ENCODE peak calls at places on chromosomes 2 and 18, in four cellular contexts. U, Y, C and L are unnamed samples.

GRCh38 chr18:4549164-4549920 is 94.2 kb upstream of the DLGAP1 start:
- DNase-seq in U (no peak), Y (no peak), C (no peak), L (no peak)

GRCh38 chr18:3596324-3597158 is 146.6 kb downstream of the TGIF1 start:
- DNase-seq in U (peak; percentile 54), Y (peak; percentile 43), C (peak; percentile 76), L (peak; percentile 67)

GRCh38 chr2:133568172-133568571 is at the start of gene NCKAP5:
- DNase-seq in U (peak; percentile 46), Y (peak; percentile 21), C (peak; percentile 71), L (no peak)

GRCh38 chr2:163595033-163595432 is 140.8 kb downstream of the FIGN start:
- DNase-seq in U (no peak), Y (no peak), C (no peak), L (no peak)

GRCh38 chr2:72915907-72916742 is 1.2 kb upstream of the EMX1 start:
- DNase-seq in U (no peak), Y (no peak), C (peak; percentile 85), L (no peak)

GRCh38 chr2:159557437-159558034 is 58.8 kb downstream of the BAZ2B start:
- DNase-seq in U (no peak), Y (no peak), C (no peak), L (no peak)

GRCh38 chr2:16437189-16437588 is 228.4 kb downstream of the CYRIA start:
- DNase-seq in U (no peak), Y (no peak), C (no peak), L (no peak)

GRCh38 chr2:134027980-134028379 is 225.9 kb upstream of the MGAT5 start:
- DNase-seq in U (no peak), Y (peak; percentile 40), C (no peak), L (no peak)

GRCh38 chr2:85504434-85505261 is 34.3 kb upstream of the MAT2A start:
- DNase-seq in U (no peak), Y (no peak), C (no peak), L (no peak)

GRCh38 chr2:120052597-120052996 is 39.7 kb downstream of the EPB41L5 start:
- DNase-seq in U (no peak), Y (no peak), C (no peak), L (no peak)

GRCh38 chr2:199118701-199119241 is 339.0 kb downstream of the SATB2 start:
- DNase-seq in U (no peak), Y (no peak), C (no peak), L (no peak)

GRCh38 chr2:45992021-45992745 is 305.0 kb upstream of the EPAS1 start:
- DNase-seq in U (no peak), Y (peak; percentile 21), C (peak; percentile 72), L (peak; percentile 40)

GRCh38 chr2:429575-430254 is 141.8 kb upstream of the ALKAL2 start:
- DNase-seq in U (no peak), Y (no peak), C (no peak), L (no peak)

GRCh38 chr2:20067992-20068727 is 16.7 kb upstream of the LAPTM4A start:
- DNase-seq in U (no peak), Y (no peak), C (no peak), L (no peak)

GRCh38 chr2:173752152-173752551 is 213.0 kb downstream of the SP3 start:
- DNase-seq in U (no peak), Y (no peak), C (no peak), L (no peak)

GRCh38 chr2:187982668-187983067 is 309.0 kb upstream of the GULP1 start:
- DNase-seq in U (no peak), Y (no peak), C (no peak), L (peak; percentile 25)

GRCh38 chr2:230162981-230163380 is 56.8 kb downstream of the SP110 start:
- DNase-seq in U (no peak), Y (no peak), C (no peak), L (no peak)

GRCh38 chr2:190254451-190254850 is 65.2 kb downstream of the HIBCH start:
- DNase-seq in U (no peak), Y (no peak), C (no peak), L (no peak)

GRCh38 chr2:201795608-201796477 is 10.5 kb upstream of the CDK15 start:
- DNase-seq in U (no peak), Y (no peak), C (no peak), L (no peak)

GRCh38 chr18:66707473-66707872 is 103.6 kb upstream of the CDH19 start:
- DNase-seq in U (no peak), Y (no peak), C (no peak), L (no peak)

GRCh38 chr2:429142-429541 is 141.3 kb upstream of the ALKAL2 start:
- DNase-seq in U (no peak), Y (no peak), C (no peak), L (no peak)

GRCh38 chr2:45237850-45238542 is 228.7 kb upstream of the SIX2 start:
- DNase-seq in U (no peak), Y (no peak), C (no peak), L (no peak)

GRCh38 chr2:135882415-135882814 is 6.2 kb upstream of the MCM6 start:
- DNase-seq in U (no peak), Y (no peak), C (no peak), L (no peak)

GRCh38 chr2:105339414-105339813 is 2.1 kb downstream of the C2orf49 start:
- DNase-seq in U (no peak), Y (no peak), C (no peak), L (no peak)
- H3K4me3 ChIP-seq in U (no peak overlapping the region), Y (no peak overlapping the region), C (no peak overlapping the region), L (no peak overlapping the region)

GRCh38 chr2:27085062-27085669 is 1.4 kb upstream of the KHK start:
- DNase-seq in U (no peak), Y (no peak), C (no peak), L (no peak)

GRCh38 chr2:27082773-27083409 is 3.7 kb upstream of the KHK start:
- DNase-seq in U (no peak), Y (no peak), C (no peak), L (no peak)

GRCh38 chr2:27083410-27084296 is 2.9 kb upstream of the KHK start:
- DNase-seq in U (no peak), Y (no peak), C (no peak), L (no peak)

GRCh38 chr2:27085670-27086089 is 892 bp upstream of the KHK start:
- DNase-seq in U (peak; percentile 79), Y (peak; percentile 83), C (peak; percentile 86), L (peak; percentile 64)

GRCh38 chr2:27084297-27085061 is 2.1 kb upstream of the KHK start:
- DNase-seq in U (no peak), Y (no peak), C (no peak), L (no peak)
- H3K4me3 ChIP-seq in U (no peak overlapping the region), Y (no peak overlapping the region), C (no peak overlapping the region), L (no peak overlapping the region)

GRCh38 chr2:218780026-218780425 is 1.9 kb upstream of the CYP27A1 start:
- DNase-seq in U (no peak), Y (no peak), C (no peak), L (no peak)

GRCh38 chr2:218781691-218782528 is at the start of gene CYP27A1:
- DNase-seq in U (peak; percentile 71), Y (peak; percentile 56), C (peak; percentile 80), L (peak; percentile 49)

GRCh38 chr2:218780851-218781690 is 876 bp upstream of the CYP27A1 start:
- DNase-seq in U (no peak), Y (peak; percentile 16), C (peak; percentile 34), L (no peak)

GRCh38 chr2:218783612-218784169 is 1.7 kb downstream of the CYP27A1 start:
- DNase-seq in U (no peak), Y (no peak), C (no peak), L (no peak)

GRCh38 chr2:218782529-218782845 is 540 bp downstream of the CYP27A1 start:
- DNase-seq in U (no peak), Y (no peak), C (no peak), L (no peak)
- H3K4me3 ChIP-seq in U (peak overlapping the region; percentile 76), Y (peak overlapping the region; percentile 72), C (peak overlapping the region; percentile 46), L (peak overlapping the region; percentile 91)

DNA sequence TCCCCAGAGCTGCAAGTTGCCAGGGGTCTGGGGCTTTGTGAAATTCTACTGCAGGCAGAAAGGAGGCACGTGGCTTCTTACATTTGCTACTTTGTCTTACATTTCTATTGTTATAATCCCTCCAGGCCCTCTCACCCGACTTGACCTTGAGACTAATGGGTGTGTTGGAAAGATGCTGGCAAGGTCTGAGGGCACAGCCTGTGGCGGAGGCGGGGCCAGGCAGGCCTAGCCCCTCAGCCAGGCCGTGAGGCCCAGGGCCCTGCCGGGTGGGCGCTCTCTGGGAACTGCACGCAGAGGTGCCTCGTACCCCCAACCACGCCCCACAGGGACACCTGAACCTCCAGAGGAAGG is 85.7 kb upstream of the NDUFV2 start:
- DNase-seq in U (no peak), Y (no peak), C (no peak), L (no peak)
- H3K4me3 ChIP-seq in U (peak overlapping the region; percentile 5), Y (peak overlapping the region; percentile 20), C (no peak overlapping the region), L (peak overlapping the region; percentile 33)

GRCh38 chr18:5630057-5630765 is 86.4 kb upstream of the EPB41L3 start:
- DNase-seq in U (peak; percentile 80), Y (peak; percentile 77), C (peak; percentile 93), L (peak; percentile 51)
- H3K4me3 ChIP-seq in U (peak overlapping the region; percentile 72), Y (peak overlapping the region; percentile 58), C (peak overlapping the region; percentile 36), L (peak overlapping the region; percentile 88)

DNA sequence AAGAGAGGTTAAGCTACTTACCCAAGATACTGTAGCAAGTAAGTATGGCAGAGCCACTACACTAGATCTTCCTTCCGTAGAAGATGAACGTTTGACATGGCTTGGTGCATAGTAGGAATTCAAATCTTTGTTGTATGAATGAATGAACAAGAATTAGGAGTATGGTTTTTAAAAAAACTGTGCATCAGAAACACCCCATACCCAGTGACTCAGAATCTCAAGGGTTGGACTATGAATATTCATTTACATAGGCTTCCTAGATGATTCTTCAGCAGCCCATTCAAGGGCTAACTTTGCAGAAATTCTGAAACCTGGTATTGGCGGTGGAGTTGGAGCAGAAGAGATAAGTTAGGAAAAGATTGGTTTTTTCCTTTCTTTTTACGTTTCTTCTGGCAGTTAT is 5.4 kb downstream of the ACTR3 start:
- DNase-seq in U (no peak), Y (no peak), C (no peak), L (no peak)
- H3K4me3 ChIP-seq in U (no peak overlapping the region), Y (no peak overlapping the region), C (no peak overlapping the region), L (no peak overlapping the region)

DNA sequence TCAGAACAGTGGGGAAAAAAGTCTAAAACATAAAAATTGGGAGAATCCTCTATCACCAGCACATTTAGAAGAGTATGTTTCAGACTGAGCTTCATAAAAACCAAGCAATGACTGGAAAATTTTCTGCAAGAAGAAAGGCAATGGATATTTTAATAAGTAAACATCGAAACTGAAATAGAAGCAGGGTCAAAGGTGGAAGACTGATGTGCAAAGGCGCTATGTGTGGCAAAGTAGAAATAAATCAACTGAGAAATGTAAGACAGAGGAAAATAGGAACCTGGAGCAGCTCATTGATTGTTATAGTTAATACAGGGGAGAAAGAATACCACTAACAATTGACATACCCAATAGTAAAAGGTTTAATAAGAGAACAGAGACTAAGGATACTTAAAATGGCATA is 818.4 kb downstream of the SOCS6 start:
- DNase-seq in U (no peak), Y (no peak), C (no peak), L (no peak)
- H3K4me3 ChIP-seq in U (no peak overlapping the region), Y (no peak overlapping the region), C (no peak overlapping the region), L (no peak overlapping the region)